ENCODE peak calls at places on chromosomes 6 and 20, in nine cellular contexts. S is ascending aorta, M is cardiac muscle cell, D is GM06990, T is sigmoid colon, A is body of pancreas, I is IMR-90, P is left ventricle myocardium inferior, U is upper lobe of right lung. E is an unnamed sample.

GRCh38 chr6:1436334-1437306 is 47.2 kb downstream of the FOXF2 start:
- DNase-seq in S (no peak), M (peak), D (no peak), T (no peak), A (peak), I (peak), P (no peak), U (no peak), E (peak)

GRCh38 chr6:170106906-170107525 is 183.9 kb downstream of the DLL1 start:
- DNase-seq in S (peak), M (no peak), D (no peak), T (peak), A (no peak), I (no peak), P (peak), U (no peak), E (no peak)

GRCh38 chr6:4943716-4944115 is 60.1 kb downstream of the RPP40 start:
- DNase-seq in S (no peak), M (no peak), D (no peak), T (no peak), A (no peak), I (peak), P (no peak), U (no peak), E (no peak)

GRCh38 chr20:13554076-13554475 is 84.7 kb downstream of the TASP1 start:
- DNase-seq in S (no peak), M (no peak), D (no peak), T (no peak), A (no peak), I (no peak), P (no peak), U (no peak), E (peak)

GRCh38 chr20:38278763-38279162 is 18.2 kb upstream of the KIAA1755 start:
- DNase-seq in S (no peak), M (no peak), D (no peak), T (peak), A (no peak), I (no peak), P (no peak), U (no peak), E (no peak)

GRCh38 chr20:4102381-4102780 is 87.0 kb upstream of the RNF24 start:
- DNase-seq in S (peak), M (no peak), D (no peak), T (no peak), A (no peak), I (peak), P (no peak), U (no peak), E (peak)

GRCh38 chr20:32527447-32528055 is 57.6 kb downstream of the NOL4L start:
- DNase-seq in S (no peak), M (no peak), D (no peak), T (no peak), A (no peak), I (no peak), P (no peak), U (no peak), E (no peak)

GRCh38 chr6:83467620-83468036 is 36.8 kb upstream of the ME1 start:
- DNase-seq in S (peak), M (no peak), D (no peak), T (peak), A (peak), I (no peak), P (peak), U (peak), E (no peak)

GRCh38 chr6:41462033-41462432 is 84.1 kb upstream of the FOXP4 start:
- DNase-seq in S (no peak), M (no peak), D (no peak), T (no peak), A (no peak), I (no peak), P (no peak), U (no peak), E (no peak)

GRCh38 chr6:33987531-33988021 is 158.3 kb downstream of the GRM4 start:
- DNase-seq in S (peak), M (no peak), D (no peak), T (no peak), A (peak), I (no peak), P (no peak), U (peak), E (no peak)

DNA sequence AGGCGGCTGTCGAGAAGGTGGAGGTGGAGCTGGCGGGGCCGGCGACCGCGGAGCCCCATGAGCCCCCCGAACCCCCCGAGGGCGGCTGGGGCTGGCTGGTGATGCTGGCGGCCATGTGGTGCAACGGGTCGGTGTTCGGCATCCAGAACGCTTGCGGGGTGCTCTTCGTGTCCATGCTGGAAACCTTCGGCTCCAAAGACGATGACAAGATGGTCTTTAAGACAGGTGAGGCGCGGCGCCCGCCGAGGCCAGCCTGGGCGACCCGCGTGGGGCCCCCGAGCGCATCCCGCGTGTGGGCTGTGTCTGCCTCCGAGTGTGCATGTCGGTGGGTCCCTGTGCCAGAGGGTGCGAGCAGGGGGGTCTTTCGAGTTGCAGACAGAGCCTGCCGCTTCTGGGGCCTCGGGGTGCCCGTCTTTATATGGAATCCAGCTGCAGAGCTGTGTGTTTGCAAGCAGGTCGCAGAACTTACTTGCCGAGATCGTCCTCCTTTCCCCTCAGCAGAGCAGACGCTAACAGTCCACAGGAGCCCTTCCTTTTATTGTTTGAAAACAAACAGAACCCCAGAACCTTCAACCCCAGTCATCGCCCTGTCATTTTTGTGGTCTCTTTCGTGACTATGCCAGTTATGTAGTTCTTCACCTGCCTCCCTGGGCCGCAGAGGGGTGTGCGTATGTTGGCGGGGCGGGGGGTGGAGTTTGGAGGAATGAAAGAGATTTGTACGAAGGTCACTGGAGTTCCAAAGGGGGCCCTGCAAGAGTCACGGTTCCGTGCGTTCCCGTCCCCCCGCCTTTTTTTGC is 766 bp downstream of the SLC16A10 start:
- DNase-seq in S (no peak), M (peak), D (peak), T (no peak), A (peak), I (no peak), P (peak), U (peak), E (no peak)
- H3K4me3 ChIP-seq in S (peak), M (peak), D (peak), T (peak), A (peak), I (peak), P (peak), U (peak), E (peak)

DNA sequence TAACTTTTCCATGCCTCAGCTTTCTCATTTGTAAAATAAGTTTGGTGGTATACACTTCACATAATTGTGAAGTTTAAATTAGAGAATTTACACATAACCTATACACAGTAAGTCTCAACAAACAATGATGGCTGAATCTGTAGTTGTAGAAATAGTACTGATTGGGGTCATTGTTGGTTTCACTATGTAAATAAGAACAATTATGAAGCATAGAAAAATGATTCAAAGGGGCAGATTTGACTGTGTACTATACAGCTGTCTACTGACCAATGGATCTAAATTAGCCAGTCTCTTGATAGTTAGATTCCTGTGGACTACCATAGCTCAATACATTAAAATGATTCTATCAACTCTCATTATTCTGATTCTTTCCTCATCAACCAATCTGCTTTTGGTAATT is 181.1 kb upstream of the STXBP5 start:
- DNase-seq in S (no peak), M (no peak), D (no peak), T (no peak), A (no peak), I (no peak), P (no peak), U (no peak), E (no peak)
- TF ChIP-seq CTCF in S (no peak), M (no peak), D (no peak), T (no peak), A (no peak), I (no peak), P (no peak), U (no peak), E (no peak)

GRCh38 chr20:44583179-44583578 is 800 bp downstream of the PKIG start:
- DNase-seq in S (no peak), M (no peak), D (no peak), T (no peak), A (no peak), I (peak), P (no peak), U (no peak), E (no peak)
- H3K4me3 ChIP-seq in S (peak), M (no peak), D (peak), T (peak), A (no peak), I (peak), P (peak), U (peak), E (no peak)

GRCh38 chr6:30611856-30612194 is 5.2 kb downstream of the PPP1R10 start:
- DNase-seq in S (no peak), M (no peak), D (no peak), T (no peak), A (no peak), I (no peak), P (no peak), U (no peak), E (no peak)

GRCh38 chr6:30613251-30614043 is 3.6 kb downstream of the PPP1R10 start:
- DNase-seq in S (no peak), M (no peak), D (no peak), T (peak), A (no peak), I (peak), P (no peak), U (no peak), E (peak)

GRCh38 chr6:30611150-30611855 is 5.7 kb downstream of the PPP1R10 start:
- DNase-seq in S (no peak), M (no peak), D (no peak), T (peak), A (no peak), I (no peak), P (no peak), U (no peak), E (no peak)

GRCh38 chr6:30612687-30613248 is 4.3 kb downstream of the PPP1R10 start:
- DNase-seq in S (no peak), M (no peak), D (no peak), T (peak), A (no peak), I (peak), P (no peak), U (no peak), E (peak)

GRCh38 chr6:30612213-30612612 is 4.8 kb downstream of the PPP1R10 start:
- DNase-seq in S (no peak), M (no peak), D (no peak), T (no peak), A (no peak), I (peak), P (no peak), U (no peak), E (no peak)
- TF ChIP-seq CTCF in S (no peak), M (peak), D (peak), T (no peak), A (no peak), I (peak), P (peak), U (peak), E (peak)

GRCh38 chr6:16355699-16356481 is 117.5 kb downstream of the GMPR start:
- DNase-seq in S (peak), M (no peak), D (no peak), T (no peak), A (no peak), I (no peak), P (no peak), U (no peak), E (peak)
- H3K4me3 ChIP-seq in S (no peak), M (no peak), D (no peak), T (no peak), A (no peak), I (no peak), P (no peak), U (no peak), E (no peak)

GRCh38 chr20:41245086-41245707 is 72.3 kb downstream of the ZHX3 start:
- DNase-seq in S (no peak), M (peak), D (peak), T (peak), A (no peak), I (peak), P (no peak), U (no peak), E (no peak)

GRCh38 chr20:41247523-41248370 is 69.8 kb downstream of the ZHX3 start:
- DNase-seq in S (no peak), M (no peak), D (no peak), T (no peak), A (no peak), I (no peak), P (no peak), U (no peak), E (peak)

GRCh38 chr20:41249371-41249770 is 68.2 kb downstream of the ZHX3 start:
- DNase-seq in S (peak), M (no peak), D (peak), T (peak), A (peak), I (peak), P (peak), U (no peak), E (peak)

GRCh38 chr20:41248371-41249024 is 69.0 kb downstream of the ZHX3 start:
- DNase-seq in S (peak), M (no peak), D (no peak), T (no peak), A (peak), I (no peak), P (no peak), U (no peak), E (peak)

DNA sequence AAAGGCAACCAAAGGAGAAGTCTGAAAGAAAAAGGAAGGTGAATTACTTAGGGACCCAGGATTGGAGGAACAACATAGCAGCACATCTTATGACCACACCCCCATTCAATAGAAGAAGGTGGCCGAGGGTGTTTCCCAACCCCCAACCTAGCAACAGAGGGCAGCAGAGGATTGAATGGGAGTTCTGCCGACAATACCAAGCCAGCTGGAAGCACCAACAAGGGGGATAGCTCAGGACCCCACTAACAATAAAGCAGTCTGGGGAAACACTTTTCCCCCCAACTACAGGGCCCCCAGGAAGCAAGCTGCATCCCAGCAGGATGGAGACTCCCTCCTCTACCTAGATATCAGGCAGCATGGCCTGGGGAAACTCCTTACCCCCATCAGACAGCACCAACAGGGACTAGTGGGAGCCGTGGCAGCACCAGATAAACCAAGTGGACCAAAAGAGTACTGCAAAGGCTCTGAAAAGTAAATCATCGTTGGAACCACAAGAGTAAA is 67.7 kb downstream of the ZHX3 start:
- DNase-seq in S (no peak), M (peak), D (peak), T (peak), A (no peak), I (peak), P (no peak), U (no peak), E (peak)
- TF ChIP-seq CTCF in S (peak), M (peak), D (peak), T (no peak), A (no peak), I (peak), P (peak), U (peak), E (peak)

GRCh38 chr20:33787253-33787891 is 23.8 kb upstream of the CHMP4B start:
- DNase-seq in S (no peak), M (no peak), D (no peak), T (no peak), A (no peak), I (no peak), P (no peak), U (no peak), E (no peak)
- H3K4me3 ChIP-seq in S (no peak), M (no peak), D (no peak), T (no peak), A (no peak), I (no peak), P (no peak), U (no peak), E (no peak)

GRCh38 chr6:125951323-125951722 is 5.2 kb upstream of the HINT3 start:
- DNase-seq in S (no peak), M (no peak), D (no peak), T (no peak), A (no peak), I (no peak), P (no peak), U (no peak), E (no peak)

GRCh38 chr6:125950293-125950692 is 6.3 kb upstream of the HINT3 start:
- DNase-seq in S (no peak), M (no peak), D (no peak), T (no peak), A (no peak), I (peak), P (no peak), U (no peak), E (no peak)

GRCh38 chr6:125954735-125955410 is 1.7 kb upstream of the HINT3 start:
- DNase-seq in S (no peak), M (no peak), D (no peak), T (no peak), A (no peak), I (no peak), P (no peak), U (no peak), E (no peak)

GRCh38 chr6:125952764-125953501 is 3.6 kb upstream of the HINT3 start:
- DNase-seq in S (no peak), M (no peak), D (no peak), T (no peak), A (peak), I (peak), P (no peak), U (peak), E (no peak)

DNA sequence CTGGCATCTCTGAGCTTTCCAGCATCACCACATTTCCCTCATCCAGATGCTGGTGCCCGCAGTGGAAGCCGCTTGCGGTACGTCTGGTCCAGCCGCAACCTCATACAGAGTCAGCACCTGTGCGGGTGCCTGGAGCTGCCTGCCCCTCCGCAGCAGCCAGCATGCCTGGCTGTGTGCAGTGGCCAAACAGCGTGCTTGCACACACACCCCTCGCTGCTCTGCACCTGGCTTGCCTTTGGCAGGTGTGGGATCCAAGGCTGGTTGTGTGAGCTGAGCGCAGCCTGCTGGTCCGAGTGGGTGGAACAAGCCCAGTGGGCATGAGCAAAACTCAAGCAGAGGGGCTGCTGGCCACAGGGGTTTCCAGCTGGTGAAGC is 3.1 kb upstream of the HINT3 start:
- DNase-seq in S (no peak), M (no peak), D (no peak), T (no peak), A (peak), I (no peak), P (no peak), U (no peak), E (no peak)
- TF ChIP-seq CTCF in S (no peak), M (no peak), D (peak), T (no peak), A (peak), I (peak), P (no peak), U (no peak), E (peak)

GRCh38 chr6:91442342-91442741 is 855.5 kb upstream of the MAP3K7 start:
- DNase-seq in S (no peak), M (no peak), D (no peak), T (no peak), A (no peak), I (no peak), P (no peak), U (no peak), E (no peak)
- H3K4me3 ChIP-seq in S (no peak), M (no peak), D (no peak), T (no peak), A (no peak), I (no peak), P (no peak), U (no peak), E (no peak)

DNA sequence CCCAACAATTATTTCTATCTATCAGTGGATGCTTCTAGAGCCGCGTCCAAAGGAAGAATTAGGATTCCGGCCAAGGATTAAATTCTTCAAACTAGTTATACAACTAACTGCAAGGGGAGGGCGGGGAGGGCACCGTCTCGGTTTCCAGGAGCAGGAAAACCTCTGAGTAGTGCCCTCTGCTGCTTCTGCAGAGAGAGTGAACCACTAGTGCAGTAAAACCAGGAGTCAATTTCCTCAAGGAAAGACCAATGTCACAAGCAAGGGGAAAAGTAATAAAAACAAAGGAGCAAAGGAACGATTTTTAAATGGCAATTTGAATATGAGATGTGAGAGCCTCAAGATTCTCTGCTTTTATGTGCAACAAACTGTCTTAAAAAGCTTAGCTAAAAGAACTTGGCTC is 16.5 kb upstream of the UBE2J1 start:
- DNase-seq in S (peak), M (peak), D (no peak), T (peak), A (peak), I (peak), P (peak), U (peak), E (peak)
- TF ChIP-seq CTCF in S (peak), M (peak), D (peak), T (peak), A (peak), I (peak), P (peak), U (peak), E (peak)

E was measured in astrocyte of the spinal cord.